ENCODE peak calls at places on chromosomes 1 and 21, in six cellular contexts. W is fibroblast of lung, U is osteoblast, J is neural progenitor cell, A is MM.1S, X is neuronal stem cell. R is an unnamed sample.

GRCh38 chr1:92476071-92476607 is 10.6 kb downstream of the GFI1 start:
- DNase-seq in W (no peak), U (no peak), J (no peak), A (no peak), X (no peak), R (no peak)

GRCh38 chr1:169460193-169460833 is 25.4 kb downstream of the SLC19A2 start:
- DNase-seq in W (peak; percentile 43), U (peak; percentile 23), J (no peak), A (no peak), X (no peak), R (peak; percentile 64)

GRCh38 chr1:37931148-37931492 is 15.7 kb downstream of the INPP5B start:
- DNase-seq in W (no peak), U (no peak), J (no peak), A (no peak), X (no peak), R (peak; percentile 23)

GRCh38 chr1:2528966-2529750 is 905 bp downstream of the HES5 start:
- DNase-seq in W (no peak), U (peak; percentile 95), J (peak; percentile 76), A (no peak), X (no peak), R (peak; percentile 48)

GRCh38 chr21:28215214-28215954 is 777.3 kb downstream of the LTN1 start:
- DNase-seq in W (peak; percentile 63), U (peak; percentile 64), J (no peak), A (no peak), X (no peak), R (peak; percentile 88)

GRCh38 chr1:175364424-175365076 is 172.0 kb upstream of the KIAA0040 start:
- DNase-seq in W (no peak), U (peak; percentile 11), J (no peak), A (peak; percentile 27), X (no peak), R (no peak)

GRCh38 chr1:202237052-202237451 is 43.5 kb downstream of the LGR6 start:
- DNase-seq in W (peak; percentile 22), U (peak; percentile 80), J (peak; percentile 83), A (peak; percentile 42), X (peak; percentile 41), R (peak; percentile 53)

GRCh38 chr1:214458541-214458940 is 92.9 kb downstream of the PTPN14 start:
- DNase-seq in W (no peak), U (no peak), J (no peak), A (no peak), X (no peak), R (no peak)

GRCh38 chr1:67433830-67434229 is 3.6 kb upstream of the SERBP1 start:
- DNase-seq in W (no peak), U (no peak), J (no peak), A (no peak), X (no peak), R (no peak)

DNA sequence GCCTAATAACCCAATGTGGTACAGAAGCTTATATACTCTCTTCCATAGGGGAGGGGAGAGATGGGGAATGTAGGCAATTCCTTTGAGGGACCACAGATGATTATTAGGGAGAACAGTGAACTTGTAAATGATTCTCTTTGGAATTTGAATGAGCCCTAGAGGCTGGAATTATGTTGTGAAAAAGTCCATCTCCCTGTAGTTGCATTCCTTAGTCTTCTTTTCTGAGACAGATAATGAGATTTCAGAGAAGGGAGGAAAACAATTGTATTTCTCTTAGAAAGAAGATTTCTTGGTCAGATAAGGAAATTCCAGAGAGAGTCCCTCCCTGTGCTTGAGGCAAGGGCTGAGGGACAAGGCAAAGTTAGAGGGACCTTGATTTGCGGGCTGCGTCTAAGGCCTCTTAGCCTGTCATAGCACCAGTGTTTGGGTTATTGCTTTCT is 89.0 kb upstream of the HMCN1 start:
- DNase-seq in W (no peak), U (no peak), J (peak; percentile 21), A (no peak), X (no peak), R (peak; percentile 24)
- H2AFZ ChIP-seq in W (no peak overlapping the region), U (peak overlapping the region; percentile 2), J (no peak overlapping the region), A (no peak overlapping the region), X (peak overlapping the region; percentile 53), R (no peak overlapping the region)

GRCh38 chr1:16189003-16189402 is 23.4 kb downstream of the ARHGEF19 start:
- DNase-seq in W (peak; percentile 41), U (peak; percentile 43), J (no peak), A (no peak), X (no peak), R (peak; percentile 61)
- H2AFZ ChIP-seq in W (no peak overlapping the region), U (peak overlapping the region; percentile 33), J (no peak overlapping the region), A (no peak overlapping the region), X (no peak overlapping the region), R (peak overlapping the region; percentile 13)

DNA sequence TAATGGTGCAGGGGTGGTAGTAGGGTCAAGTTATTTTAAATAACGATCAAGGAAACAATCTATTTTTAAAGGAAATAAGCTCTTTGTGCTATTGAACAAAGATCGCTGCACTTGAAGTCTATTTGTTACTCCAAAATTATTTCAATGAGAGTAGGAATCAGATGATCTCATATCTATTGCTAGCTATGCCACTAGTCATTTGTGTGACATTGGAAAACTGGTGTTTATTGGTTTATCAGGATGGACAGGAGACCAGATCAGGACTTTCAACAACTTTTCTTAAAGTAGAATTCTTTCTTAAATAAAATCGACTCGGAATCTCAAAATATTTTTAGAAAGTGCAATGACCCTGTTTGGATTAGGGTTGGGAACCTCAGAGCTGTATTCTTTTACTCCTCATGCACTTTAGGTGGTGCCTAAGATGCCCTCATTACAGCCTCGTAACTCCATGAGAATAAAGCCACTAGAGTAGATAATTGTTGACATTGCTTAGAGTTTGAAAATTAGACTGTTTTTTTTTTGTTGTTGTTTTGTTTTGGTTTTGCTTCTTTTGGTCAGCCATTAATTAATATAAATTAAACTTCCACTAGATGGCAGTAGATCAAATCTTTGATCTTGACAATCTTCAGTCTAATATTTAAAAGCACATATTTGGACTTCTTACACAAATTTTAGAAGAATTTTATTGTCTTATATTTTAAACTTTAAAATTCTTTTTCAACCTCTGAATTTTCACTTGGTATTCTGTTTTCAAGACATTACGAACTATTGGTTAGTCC is 352.4 kb downstream of the USP25 start:
- DNase-seq in W (peak; percentile 59), U (no peak), J (peak; percentile 29), A (peak; percentile 50), X (no peak), R (peak; percentile 72)
- H2AFZ ChIP-seq in W (peak overlapping the region; percentile 62), U (peak overlapping the region; percentile 51), J (peak overlapping the region; percentile 66), A (peak overlapping the region; percentile 93), X (peak overlapping the region; percentile 12), R (peak overlapping the region; percentile 82)

DNA sequence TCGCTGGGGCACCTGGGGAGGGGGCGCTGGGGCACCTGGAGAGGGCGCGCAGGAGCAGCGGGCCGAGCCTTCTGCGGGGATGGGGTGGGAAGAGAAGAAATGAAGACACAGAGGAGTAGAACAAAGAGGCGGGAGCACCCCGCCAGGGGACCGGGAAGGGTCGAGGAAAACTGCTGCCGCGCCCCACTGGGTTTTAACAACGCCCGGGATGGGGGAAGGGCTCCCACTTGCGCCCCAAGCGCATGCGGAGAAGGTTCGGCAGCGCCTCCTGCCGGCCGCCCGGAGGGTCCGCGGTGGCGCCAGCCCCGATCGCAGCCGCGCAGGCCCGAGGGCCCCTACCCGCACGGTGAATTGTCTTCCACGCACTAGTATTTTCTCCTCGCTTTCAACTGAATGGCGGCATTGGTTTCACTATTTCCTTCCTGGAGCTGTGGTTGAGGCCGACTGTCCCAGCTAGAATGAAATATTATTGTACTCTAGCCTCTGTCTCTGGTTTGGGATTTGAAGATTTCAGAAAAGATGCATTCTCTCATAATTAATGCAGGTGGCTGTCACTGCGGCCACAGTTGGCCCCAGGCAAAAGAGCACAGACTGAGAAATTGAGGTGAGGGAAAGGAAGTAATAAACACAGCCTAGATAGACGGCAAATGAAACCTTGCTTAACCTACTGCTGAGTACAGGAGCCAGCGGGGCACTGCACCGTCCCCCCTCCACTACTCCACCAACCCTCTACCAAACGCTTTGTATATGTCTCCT is 57.3 kb downstream of the MAB21L3 start:
- DNase-seq in W (peak; percentile 69), U (peak; percentile 95), J (peak; percentile 90), A (peak; percentile 67), X (peak; percentile 66), R (peak; percentile 86)
- H2AFZ ChIP-seq in W (peak overlapping the region; percentile 87), U (peak overlapping the region; percentile 94), J (peak overlapping the region; percentile 98), A (peak overlapping the region; percentile 85), X (peak overlapping the region; percentile 74), R (peak overlapping the region; percentile 97)

DNA sequence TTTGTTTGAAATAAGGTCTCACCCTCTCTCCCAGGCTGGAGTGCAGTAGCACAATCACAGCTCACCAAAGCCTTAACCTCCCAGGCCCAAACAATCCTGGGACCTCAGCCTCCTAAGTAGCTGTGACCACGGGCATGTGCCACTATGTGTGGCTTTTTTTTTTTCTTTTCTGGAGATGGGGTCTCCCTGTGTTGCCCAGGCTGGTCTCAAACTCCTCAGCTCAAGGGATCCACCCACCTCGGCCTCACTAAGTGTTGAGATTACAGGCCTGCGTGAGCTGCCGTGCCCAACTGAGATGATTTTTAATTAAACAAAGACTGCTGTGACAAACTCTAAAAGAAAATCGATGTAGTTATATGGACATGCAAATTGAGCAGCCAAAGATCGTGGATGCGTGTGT is 768.4 kb upstream of the ADGRL2 start:
- DNase-seq in W (no peak), U (no peak), J (no peak), A (no peak), X (no peak), R (no peak)
- H2AFZ ChIP-seq in W (no peak overlapping the region), U (no peak overlapping the region), J (no peak overlapping the region), A (no peak overlapping the region), X (no peak overlapping the region), R (no peak overlapping the region)

DNA sequence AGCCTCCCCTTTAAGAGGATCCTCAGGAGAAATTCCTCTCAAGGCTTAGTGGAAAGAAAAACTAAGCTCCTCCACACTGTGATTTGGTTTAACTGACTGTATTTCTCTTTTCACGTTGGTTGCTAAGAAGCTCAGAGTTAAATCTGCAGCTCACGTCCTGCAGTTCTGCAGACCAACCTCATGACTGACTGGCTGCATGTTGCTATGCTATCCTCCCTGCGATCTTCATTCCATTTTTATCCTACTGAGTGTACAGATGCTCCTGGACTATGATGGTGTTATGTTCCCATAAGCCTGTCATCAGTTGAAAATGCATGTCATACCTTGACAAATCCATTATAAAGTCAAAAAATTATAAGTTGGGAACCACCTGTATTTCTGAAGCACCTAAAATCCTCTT is 34.6 kb downstream of the FAM163A start:
- DNase-seq in W (no peak), U (no peak), J (no peak), A (no peak), X (no peak), R (no peak)
- H2AFZ ChIP-seq in W (no peak overlapping the region), U (no peak overlapping the region), J (no peak overlapping the region), A (no peak overlapping the region), X (no peak overlapping the region), R (no peak overlapping the region)

GRCh38 chr1:42846257-42847110 is at the start of gene ZNF691:
- DNase-seq in W (peak; percentile 98), U (peak; percentile 97), J (peak; percentile 98), A (peak; percentile 98), X (peak; percentile 94), R (peak; percentile 99)

GRCh38 chr1:42847111-42847580 is 733 bp downstream of the ZNF691 start:
- DNase-seq in W (no peak), U (no peak), J (no peak), A (no peak), X (peak; percentile 9), R (no peak)

GRCh38 chr1:42844592-42845140 is 1.7 kb upstream of the ZNF691 start:
- DNase-seq in W (no peak), U (no peak), J (no peak), A (no peak), X (no peak), R (peak; percentile 70)

GRCh38 chr1:42845193-42845592 is 1.2 kb upstream of the ZNF691 start:
- DNase-seq in W (no peak), U (no peak), J (no peak), A (no peak), X (no peak), R (no peak)

DNA sequence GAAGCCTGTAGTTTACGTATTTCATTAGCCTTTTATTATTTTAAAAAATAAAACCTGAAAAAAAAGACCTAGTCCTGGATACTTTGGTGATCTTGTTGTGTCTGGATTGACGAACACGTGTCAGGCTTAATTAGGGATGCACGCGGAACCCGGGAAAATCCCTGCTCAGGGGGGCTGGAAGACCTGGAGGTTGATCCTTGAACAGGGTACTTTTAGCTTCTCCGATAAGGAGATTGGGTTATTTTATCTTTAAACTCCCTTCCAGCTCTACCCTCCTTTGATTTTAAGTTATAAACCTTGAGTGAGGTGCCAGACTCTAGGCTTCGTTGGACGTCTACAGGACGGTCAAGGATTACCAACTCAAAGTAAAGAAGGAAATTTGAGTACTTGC is 552 bp upstream of the ZNF691 start:
- DNase-seq in W (no peak), U (no peak), J (peak; percentile 44), A (no peak), X (peak; percentile 8), R (no peak)
- H2AFZ ChIP-seq in W (peak overlapping the region; percentile 99), U (peak overlapping the region; percentile 90), J (peak overlapping the region; percentile 96), A (peak overlapping the region; percentile 92), X (peak overlapping the region; percentile 95), R (peak overlapping the region; percentile 99)

R was measured in GM23248.